ENCODE peak calls at places on chromosomes 2 and 18, in nine cellular contexts. E is esophagus muscularis mucosa, C is ovary, D is sigmoid colon, G is uterus, N is heart left ventricle, J is HCT116, Z is breast epithelium, M is tibial nerve. S is an unnamed sample.
A peak's percentile ranks its signal among the peaks of the same experiment; 100 is the strongest.

GRCh38 chr2:69578201-69578555 is 65.4 kb downstream of the AAK1 start:
- DNase-seq in E (no peak), C (no peak), D (no peak), G (no peak), N (no peak), J (no peak), Z (no peak), M (no peak), S (no peak)

GRCh38 chr2:60438136-60438535 is 115.3 kb downstream of the BCL11A start:
- DNase-seq in E (no peak), C (no peak), D (no peak), G (no peak), N (no peak), J (no peak), Z (no peak), M (no peak), S (no peak)

GRCh38 chr18:29841631-29842030 is 1200.9 kb downstream of the DSC3 start:
- DNase-seq in E (no peak), C (no peak), D (no peak), G (no peak), N (no peak), J (no peak), Z (no peak), M (no peak), S (no peak)

GRCh38 chr18:76476665-76477561 is 18.1 kb downstream of the ZNF516 start:
- DNase-seq in E (peak; percentile 85), C (no peak), D (no peak), G (no peak), N (no peak), J (no peak), Z (no peak), M (no peak), S (no peak)

GRCh38 chr2:219454217-219454616 is 19.6 kb downstream of the SPEG start:
- DNase-seq in E (no peak), C (no peak), D (peak; percentile 92), G (no peak), N (no peak), J (no peak), Z (no peak), M (no peak), S (no peak)

GRCh38 chr2:33256162-33256755 is 220.2 kb upstream of the RASGRP3 start:
- DNase-seq in E (no peak), C (no peak), D (no peak), G (no peak), N (no peak), J (no peak), Z (no peak), M (no peak), S (no peak)

GRCh38 chr2:74658516-74658915 is 4.5 kb downstream of the SEMA4F start:
- DNase-seq in E (no peak), C (no peak), D (no peak), G (no peak), N (no peak), J (no peak), Z (no peak), M (no peak), S (no peak)

GRCh38 chr2:100041946-100042345 is 100.4 kb downstream of the AFF3 start:
- DNase-seq in E (no peak), C (no peak), D (no peak), G (no peak), N (no peak), J (no peak), Z (no peak), M (no peak), S (no peak)

GRCh38 chr2:179538406-179538805 is 273.8 kb upstream of the SESTD1 start:
- DNase-seq in E (no peak), C (no peak), D (no peak), G (no peak), N (no peak), J (no peak), Z (no peak), M (no peak), S (no peak)

GRCh38 chr18:9613550-9614400 is 584 bp downstream of the PPP4R1 start:
- DNase-seq in E (no peak), C (peak; percentile 72), D (peak; percentile 83), G (peak; percentile 58), N (peak; percentile 66), J (no peak), Z (peak; percentile 34), M (peak; percentile 15), S (peak; percentile 57)

GRCh38 chr18:9615973-9616559 is 1.7 kb upstream of the PPP4R1 start:
- DNase-seq in E (no peak), C (no peak), D (no peak), G (no peak), N (no peak), J (no peak), Z (no peak), M (no peak), S (no peak)

GRCh38 chr18:9612989-9613388 is 1.4 kb downstream of the PPP4R1 start:
- DNase-seq in E (no peak), C (no peak), D (no peak), G (no peak), N (no peak), J (no peak), Z (no peak), M (no peak), S (no peak)

GRCh38 chr18:9615280-9615797 is 980 bp upstream of the PPP4R1 start:
- DNase-seq in E (no peak), C (no peak), D (no peak), G (no peak), N (no peak), J (no peak), Z (no peak), M (no peak), S (no peak)

DNA sequence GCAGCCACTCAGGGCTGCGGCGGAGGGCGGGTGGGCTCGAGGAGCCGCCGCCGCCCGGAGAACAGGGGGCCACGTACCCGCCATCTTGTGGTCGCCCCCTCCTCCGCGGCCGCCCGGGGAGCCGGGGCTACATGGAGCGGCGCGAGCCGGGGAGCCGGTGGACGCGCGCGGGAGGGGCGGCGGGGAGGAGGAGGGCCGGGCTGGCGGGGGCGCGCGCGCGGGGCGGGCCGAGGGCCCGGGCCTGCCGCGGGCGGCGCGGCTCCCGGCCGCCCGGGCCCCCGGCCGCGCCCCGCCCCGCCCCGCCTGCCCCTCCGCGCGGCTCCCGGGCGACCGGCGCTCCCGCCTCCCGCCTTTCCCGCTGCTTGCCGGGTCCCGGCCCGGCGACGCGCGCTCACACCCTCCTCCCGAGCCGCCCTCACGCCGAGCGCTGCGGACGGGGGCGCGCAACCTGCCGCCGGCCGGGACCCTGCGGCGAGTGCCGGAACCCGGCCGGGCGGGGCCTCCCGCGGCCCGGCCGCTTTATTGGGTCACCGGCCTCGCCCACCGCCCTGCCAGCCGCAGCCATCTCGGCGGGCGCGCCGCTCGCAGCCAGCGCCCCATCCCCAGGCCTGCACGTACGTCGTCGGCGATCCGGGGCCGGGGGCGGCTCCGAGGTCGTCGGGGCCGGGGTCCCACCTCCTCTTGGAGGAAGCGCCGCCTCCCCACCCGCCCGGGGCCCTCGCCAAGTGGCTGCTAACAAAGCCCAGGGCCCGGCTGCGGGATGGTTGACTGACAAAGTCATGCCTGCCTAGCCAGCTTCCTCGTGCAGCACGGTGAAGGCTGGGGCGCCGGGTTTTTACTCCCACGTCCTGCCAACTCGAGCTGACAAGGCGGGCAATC is at the start of gene PPP4R1:
- DNase-seq in E (peak; percentile 95), C (peak; percentile 85), D (peak; percentile 90), G (peak; percentile 78), N (peak; percentile 87), J (no peak), Z (peak; percentile 50), M (peak; percentile 47), S (peak; percentile 79)
- TF ChIP-seq POLR2A in E (no peak), C (peak; percentile 19), D (no peak), G (peak; percentile 43), N (peak; percentile 29), J (peak; percentile 43), Z (no peak), M (peak; percentile 64), S (no peak)

GRCh38 chr2:64918220-64918886 is 70.8 kb upstream of the SLC1A4 start:
- DNase-seq in E (no peak), C (no peak), D (no peak), G (no peak), N (no peak), J (no peak), Z (no peak), M (no peak), S (no peak)
- H3K27ac ChIP-seq in E (peak overlapping the region; percentile 33), C (no peak overlapping the region), D (peak overlapping the region; percentile 56), G (peak overlapping the region; percentile 65), N (no peak overlapping the region), J (peak overlapping the region; percentile 39), Z (peak overlapping the region; percentile 71), M (no peak overlapping the region), S (peak overlapping the region; percentile 64)

DNA sequence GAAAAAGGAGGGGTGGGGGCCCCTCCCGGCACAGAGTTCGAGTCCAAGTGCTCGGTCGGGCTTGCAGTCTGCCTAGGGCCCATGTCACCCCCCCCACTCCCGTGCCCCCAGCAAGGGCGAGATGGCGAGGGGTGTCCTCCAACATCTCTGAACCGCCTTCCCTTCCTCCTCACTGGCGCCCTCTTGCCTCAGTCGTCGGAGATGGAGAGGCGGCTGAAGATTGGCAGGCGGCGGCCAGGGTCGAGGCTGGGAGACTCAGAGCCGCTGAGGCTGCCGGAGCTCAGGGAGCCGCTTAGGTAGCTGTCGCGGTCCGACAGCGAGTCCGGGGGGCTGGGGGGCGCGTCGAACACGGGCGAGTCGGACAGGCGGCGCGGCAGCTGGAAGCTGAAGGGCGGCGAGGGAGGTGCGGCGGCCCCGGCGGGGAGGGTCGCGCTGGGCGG is 2.3 kb downstream of the ZFP36L2 start:
- DNase-seq in E (no peak), C (peak; percentile 76), D (peak; percentile 86), G (peak; percentile 74), N (peak; percentile 77), J (no peak), Z (peak; percentile 51), M (peak; percentile 58), S (peak; percentile 69)
- TF ChIP-seq POLR2A in E (no peak), C (no peak), D (no peak), G (peak; percentile 17), N (no peak), J (no peak), Z (no peak), M (no peak), S (no peak)

GRCh38 chr2:128317186-128317897 is 1.3 kb downstream of the HS6ST1 start:
- DNase-seq in E (peak; percentile 84), C (peak; percentile 40), D (peak; percentile 65), G (no peak), N (peak; percentile 13), J (no peak), Z (peak; percentile 28), M (no peak), S (peak; percentile 43)
- H3K27ac ChIP-seq in E (peak overlapping the region; percentile 34), C (peak overlapping the region; percentile 1), D (no peak overlapping the region), G (no peak overlapping the region), N (no peak overlapping the region), J (peak overlapping the region; percentile 30), Z (peak overlapping the region; percentile 53), M (no peak overlapping the region), S (peak overlapping the region; percentile 43)